ENCODE peak calls at places on chromosomes 2 and 18, in eight cellular contexts. One of them, this sample, is unnamed. For H3K4me1, the result is how much of the 10 kb centered on the place peaks cover.

GRCh38 chr2:69936913-69937312 is 22.0 kb downstream of the MXD1 start:
- DNase-seq in PC-3: no peak
- DNase-seq in tibial artery: no peak
- DNase-seq in cardiac muscle cell: no peak
- DNase-seq in lung: no peak
- DNase-seq in vagina: no peak
- DNase-seq in aorta: no peak
- DNase-seq in pancreas: no peak
- DNase-seq in this sample: no peak

GRCh38 chr18:78948707-78949106 is 30.9 kb upstream of the SALL3 start:
- DNase-seq in PC-3: no peak
- DNase-seq in tibial artery: no peak
- DNase-seq in cardiac muscle cell: no peak
- DNase-seq in lung: no peak
- DNase-seq in vagina: no peak
- DNase-seq in aorta: no peak
- DNase-seq in pancreas: no peak
- DNase-seq in this sample: no peak

GRCh38 chr2:157789161-157789720 is 86.9 kb downstream of the ACVR1 start:
- DNase-seq in PC-3: no peak
- DNase-seq in tibial artery: peak
- DNase-seq in cardiac muscle cell: no peak
- DNase-seq in lung: no peak
- DNase-seq in vagina: no peak
- DNase-seq in aorta: no peak
- DNase-seq in pancreas: no peak
- DNase-seq in this sample: no peak

GRCh38 chr18:8685141-8685913 is 20.0 kb upstream of the MTCL1 start:
- DNase-seq in PC-3: peak
- DNase-seq in tibial artery: no peak
- DNase-seq in cardiac muscle cell: peak
- DNase-seq in lung: no peak
- DNase-seq in vagina: peak
- DNase-seq in aorta: no peak
- DNase-seq in pancreas: no peak
- DNase-seq in this sample: no peak

GRCh38 chr2:550860-551259 is 126.3 kb downstream of the TMEM18 start:
- DNase-seq in PC-3: no peak
- DNase-seq in tibial artery: no peak
- DNase-seq in cardiac muscle cell: no peak
- DNase-seq in lung: no peak
- DNase-seq in vagina: no peak
- DNase-seq in aorta: no peak
- DNase-seq in pancreas: no peak
- DNase-seq in this sample: no peak

GRCh38 chr2:102439065-102439695 is 16.2 kb downstream of the IL18RAP start:
- DNase-seq in PC-3: peak
- DNase-seq in tibial artery: no peak
- DNase-seq in cardiac muscle cell: peak
- DNase-seq in lung: no peak
- DNase-seq in vagina: no peak
- DNase-seq in aorta: no peak
- DNase-seq in pancreas: no peak
- DNase-seq in this sample: no peak

GRCh38 chr2:43736637-43737036 is 37.2 kb upstream of the DYNC2LI1 start:
- DNase-seq in PC-3: no peak
- DNase-seq in tibial artery: no peak
- DNase-seq in cardiac muscle cell: no peak
- DNase-seq in lung: no peak
- DNase-seq in vagina: no peak
- DNase-seq in aorta: no peak
- DNase-seq in pancreas: no peak
- DNase-seq in this sample: no peak

GRCh38 chr2:100640329-100641114 is 77.7 kb downstream of the PDCL3 start:
- DNase-seq in PC-3: no peak
- DNase-seq in tibial artery: no peak
- DNase-seq in cardiac muscle cell: peak
- DNase-seq in lung: no peak
- DNase-seq in vagina: no peak
- DNase-seq in aorta: no peak
- DNase-seq in pancreas: no peak
- DNase-seq in this sample: no peak

GRCh38 chr2:45739796-45740485 is 88.5 kb downstream of the PRKCE start:
- DNase-seq in PC-3: no peak
- DNase-seq in tibial artery: no peak
- DNase-seq in cardiac muscle cell: no peak
- DNase-seq in lung: no peak
- DNase-seq in vagina: no peak
- DNase-seq in aorta: no peak
- DNase-seq in pancreas: no peak
- DNase-seq in this sample: no peak

GRCh38 chr2:10377052-10377746 is 70.9 kb downstream of the ODC1 start:
- DNase-seq in PC-3: no peak
- DNase-seq in tibial artery: no peak
- DNase-seq in cardiac muscle cell: no peak
- DNase-seq in lung: no peak
- DNase-seq in vagina: no peak
- DNase-seq in aorta: no peak
- DNase-seq in pancreas: no peak
- DNase-seq in this sample: no peak

GRCh38 chr18:2978626-2979025 is 34.3 kb downstream of the LPIN2 start:
- DNase-seq in PC-3: peak
- DNase-seq in tibial artery: no peak
- DNase-seq in cardiac muscle cell: peak
- DNase-seq in lung: no peak
- DNase-seq in vagina: no peak
- DNase-seq in aorta: no peak
- DNase-seq in pancreas: no peak
- DNase-seq in this sample: no peak

GRCh38 chr2:206876176-206876575 is 63.1 kb upstream of the CPO start:
- DNase-seq in PC-3: no peak
- DNase-seq in tibial artery: no peak
- DNase-seq in cardiac muscle cell: no peak
- DNase-seq in lung: no peak
- DNase-seq in vagina: no peak
- DNase-seq in aorta: no peak
- DNase-seq in pancreas: no peak
- DNase-seq in this sample: no peak

GRCh38 chr2:120525056-120526046 is 179.4 kb downstream of the INHBB start:
- DNase-seq in PC-3: peak
- DNase-seq in tibial artery: no peak
- DNase-seq in cardiac muscle cell: no peak
- DNase-seq in lung: no peak
- DNase-seq in vagina: no peak
- DNase-seq in aorta: peak
- DNase-seq in pancreas: no peak
- DNase-seq in this sample: no peak

GRCh38 chr2:24917086-24917485 is 3.0 kb downstream of the ADCY3 start:
- DNase-seq in PC-3: no peak
- DNase-seq in tibial artery: no peak
- DNase-seq in cardiac muscle cell: peak
- DNase-seq in lung: no peak
- DNase-seq in vagina: no peak
- DNase-seq in aorta: peak
- DNase-seq in pancreas: no peak
- DNase-seq in this sample: no peak

GRCh38 chr18:79644006-79644665 is 35.5 kb upstream of the CTDP1 start:
- DNase-seq in PC-3: peak
- DNase-seq in tibial artery: peak
- DNase-seq in cardiac muscle cell: peak
- DNase-seq in lung: peak
- DNase-seq in vagina: no peak
- DNase-seq in aorta: no peak
- DNase-seq in pancreas: peak
- DNase-seq in this sample: no peak

GRCh38 chr2:216220976-216221375 is 111.8 kb downstream of the XRCC5 start:
- DNase-seq in PC-3: no peak
- DNase-seq in tibial artery: no peak
- DNase-seq in cardiac muscle cell: no peak
- DNase-seq in lung: no peak
- DNase-seq in vagina: peak
- DNase-seq in aorta: no peak
- DNase-seq in pancreas: no peak
- DNase-seq in this sample: no peak

GRCh38 chr2:216216951-216217903 is 108.1 kb downstream of the XRCC5 start:
- DNase-seq in PC-3: peak
- DNase-seq in tibial artery: no peak
- DNase-seq in cardiac muscle cell: peak
- DNase-seq in lung: no peak
- DNase-seq in vagina: peak
- DNase-seq in aorta: no peak
- DNase-seq in pancreas: no peak
- DNase-seq in this sample: no peak

GRCh38 chr2:216217904-216218260 is 108.7 kb downstream of the XRCC5 start:
- DNase-seq in PC-3: no peak
- DNase-seq in tibial artery: no peak
- DNase-seq in cardiac muscle cell: no peak
- DNase-seq in lung: no peak
- DNase-seq in vagina: peak
- DNase-seq in aorta: no peak
- DNase-seq in pancreas: no peak
- DNase-seq in this sample: no peak

GRCh38 chr2:216221806-216222205 is 112.7 kb downstream of the XRCC5 start:
- DNase-seq in PC-3: peak
- DNase-seq in tibial artery: no peak
- DNase-seq in cardiac muscle cell: peak
- DNase-seq in lung: no peak
- DNase-seq in vagina: peak
- DNase-seq in aorta: no peak
- DNase-seq in pancreas: no peak
- DNase-seq in this sample: no peak

GRCh38 chr2:216219866-216220265 is 110.7 kb downstream of the XRCC5 start:
- DNase-seq in PC-3: no peak
- DNase-seq in tibial artery: no peak
- DNase-seq in cardiac muscle cell: no peak
- DNase-seq in lung: no peak
- DNase-seq in vagina: peak
- DNase-seq in aorta: no peak
- DNase-seq in pancreas: no peak
- DNase-seq in this sample: no peak
- H3K4me1 ChIP-seq in PC-3: half or more
- H3K4me1 ChIP-seq in tibial artery: under half
- H3K4me1 ChIP-seq in cardiac muscle cell: under half
- H3K4me1 ChIP-seq in lung: under half
- H3K4me1 ChIP-seq in vagina: under half
- H3K4me1 ChIP-seq in aorta: under half
- H3K4me1 ChIP-seq in pancreas: under half
- H3K4me1 ChIP-seq in this sample: under half

DNA sequence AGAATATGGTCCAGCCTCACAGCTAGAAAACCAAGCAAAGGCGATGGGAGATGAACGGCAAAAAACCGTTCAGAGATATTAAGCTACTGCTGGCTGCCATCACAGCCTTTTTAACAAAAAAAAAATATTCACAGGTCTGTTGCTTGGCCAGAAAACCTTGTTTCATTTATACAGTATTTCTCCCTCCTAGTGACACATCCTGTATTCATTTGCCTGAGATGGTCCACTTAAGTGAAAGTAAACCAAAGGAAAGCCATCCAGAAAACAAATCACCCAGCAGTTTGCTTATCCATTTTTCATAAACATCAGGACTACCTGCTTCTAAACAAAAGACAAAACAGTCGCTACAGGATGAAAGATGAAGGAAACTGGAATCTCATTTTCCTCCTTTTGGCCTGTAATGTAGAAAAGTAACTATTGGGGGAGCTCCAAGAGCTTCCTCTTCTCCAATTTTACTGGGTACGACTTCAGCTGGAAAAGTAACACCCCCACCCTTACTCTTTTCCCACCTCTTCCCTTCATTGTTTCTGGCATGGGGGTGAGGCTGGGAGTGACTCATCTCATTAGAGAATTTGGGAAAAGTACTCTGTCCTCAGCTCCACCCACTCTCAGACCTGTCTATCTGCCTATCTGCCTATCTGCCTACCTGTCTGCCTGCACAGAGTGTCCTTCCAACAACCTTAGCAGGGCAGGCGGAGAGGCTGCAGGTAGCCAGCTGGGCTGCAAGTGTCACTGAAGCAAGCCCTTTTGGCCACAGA is 93.8 kb downstream of the EPHA4 start:
- DNase-seq in PC-3: no peak
- DNase-seq in tibial artery: no peak
- DNase-seq in cardiac muscle cell: no peak
- DNase-seq in lung: no peak
- DNase-seq in vagina: no peak
- DNase-seq in aorta: no peak
- DNase-seq in pancreas: no peak
- DNase-seq in this sample: no peak
- H3K4me3 ChIP-seq in PC-3: no peak
- H3K4me3 ChIP-seq in tibial artery: no peak
- H3K4me3 ChIP-seq in cardiac muscle cell: no peak
- H3K4me3 ChIP-seq in lung: no peak
- H3K4me3 ChIP-seq in vagina: no peak
- H3K4me3 ChIP-seq in aorta: no peak
- H3K4me3 ChIP-seq in pancreas: no peak
- H3K4me3 ChIP-seq in this sample: no peak

DNA sequence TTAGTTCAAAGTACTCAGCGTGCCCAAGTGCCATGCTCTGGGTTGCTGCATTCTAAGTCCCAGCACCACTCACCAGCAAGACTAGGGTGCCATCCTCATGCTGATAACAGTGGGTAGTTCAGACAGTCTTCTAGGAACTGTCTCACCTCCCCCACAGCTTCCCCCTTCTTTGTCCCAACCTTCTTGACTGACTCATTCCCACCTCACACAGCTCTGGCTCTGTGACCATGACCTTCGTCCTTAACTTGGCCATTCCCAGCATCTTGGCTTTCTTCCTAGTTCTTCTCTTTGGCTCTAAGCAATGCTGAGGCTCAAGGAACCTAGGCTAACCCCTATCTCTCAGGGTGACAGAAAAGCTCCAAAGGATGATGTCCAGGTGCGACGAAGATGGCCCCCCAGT is 20.0 kb upstream of the CXCR4 start:
- DNase-seq in PC-3: no peak
- DNase-seq in tibial artery: no peak
- DNase-seq in cardiac muscle cell: no peak
- DNase-seq in lung: no peak
- DNase-seq in vagina: no peak
- DNase-seq in aorta: no peak
- DNase-seq in pancreas: no peak
- DNase-seq in this sample: no peak
- H3K4me1 ChIP-seq in PC-3: under half
- H3K4me1 ChIP-seq in tibial artery: under half
- H3K4me1 ChIP-seq in cardiac muscle cell: under half
- H3K4me1 ChIP-seq in lung: under half
- H3K4me1 ChIP-seq in vagina: under half
- H3K4me1 ChIP-seq in aorta: under half
- H3K4me1 ChIP-seq in pancreas: under half
- H3K4me1 ChIP-seq in this sample: under half

DNA sequence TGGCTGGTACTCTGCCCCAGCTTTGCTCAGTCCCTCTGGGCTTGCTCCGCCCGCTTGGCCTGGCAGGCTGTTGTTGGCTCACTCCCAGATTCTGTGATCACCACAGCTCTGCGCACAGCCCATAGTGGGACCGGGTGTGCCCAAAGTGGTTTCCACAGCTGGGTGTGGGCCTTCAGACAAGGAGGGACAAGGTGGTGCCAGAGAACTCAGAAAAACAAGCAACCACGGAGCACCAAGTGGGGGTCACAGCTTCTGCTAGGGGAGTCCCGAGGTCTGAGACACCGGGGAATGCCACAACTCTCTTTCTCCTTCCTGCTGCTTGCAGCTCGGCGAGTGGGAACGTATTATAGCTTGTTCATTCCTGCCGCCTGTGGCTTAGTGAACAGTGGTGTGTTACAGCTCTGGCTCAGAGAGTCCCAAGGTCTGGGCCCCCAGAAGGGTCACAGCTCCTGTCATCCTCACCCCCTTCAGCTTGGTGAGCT is 9.1 kb upstream of the KYNU start:
- DNase-seq in PC-3: peak
- DNase-seq in tibial artery: peak
- DNase-seq in cardiac muscle cell: no peak
- DNase-seq in lung: peak
- DNase-seq in vagina: peak
- DNase-seq in aorta: peak
- DNase-seq in pancreas: no peak
- DNase-seq in this sample: peak
- H3K4me3 ChIP-seq in PC-3: no peak
- H3K4me3 ChIP-seq in tibial artery: no peak
- H3K4me3 ChIP-seq in cardiac muscle cell: no peak
- H3K4me3 ChIP-seq in lung: no peak
- H3K4me3 ChIP-seq in vagina: no peak
- H3K4me3 ChIP-seq in aorta: no peak
- H3K4me3 ChIP-seq in pancreas: no peak
- H3K4me3 ChIP-seq in this sample: no peak

This sample was measured in breast epithelium.